ENCODE peak calls at places on chromosomes 11 and 22, in four cellular contexts. G is body of pancreas, O is HAP-1, N is left colon. W is an unnamed sample.

GRCh38 chr11:70099578-70100282 is 21.6 kb downstream of the ANO1 start:
- DNase-seq in G (no peak), N (no peak), O (no peak), W (no peak)

GRCh38 chr11:62732830-62733229 is 4.5 kb downstream of the TTC9C start:
- DNase-seq in N (no peak), O (no peak), G (no peak), W (no peak)

GRCh38 chr11:74683279-74683871 is 47.9 kb downstream of the CHRDL2 start:
- DNase-seq in G (peak; percentile 41), N (peak; percentile 25), O (no peak), W (no peak)

GRCh38 chr11:62880231-62880802 is 379 bp upstream of the SLC3A2 start:
- DNase-seq in O (peak; percentile 48), N (no peak), G (peak; percentile 48), W (no peak)

GRCh38 chr11:17745032-17745772 is 10.6 kb downstream of the KCNC1 start:
- DNase-seq in G (no peak), N (peak; percentile 10), O (no peak), W (no peak)

GRCh38 chr22:47067911-47068654 is 305.6 kb downstream of the TBC1D22A start:
- DNase-seq in G (no peak), N (no peak), O (no peak), W (no peak)

GRCh38 chr11:33690290-33691050 is 10.2 kb downstream of the C11orf91 start:
- DNase-seq in N (peak; percentile 46), G (peak; percentile 50), O (no peak), W (no peak)

GRCh38 chr22:24146190-24146616 is 35.1 kb upstream of the SUSD2 start:
- DNase-seq in N (peak; percentile 91), O (no peak), G (peak; percentile 86), W (no peak)

GRCh38 chr22:22058649-22059475 is 76.3 kb upstream of the TOP3B start:
- DNase-seq in N (no peak), G (no peak), O (no peak), W (no peak)

GRCh38 chr11:4071828-4072421 is 22.7 kb upstream of the RRM1 start:
- DNase-seq in N (no peak), G (no peak), O (no peak), W (no peak)

GRCh38 chr11:85196955-85197354 is 430.2 kb downstream of the DLG2 start:
- DNase-seq in O (no peak), G (no peak), N (no peak), W (no peak)

GRCh38 chr11:113385749-113386148 is 1.8 kb upstream of the ANKK1 start:
- DNase-seq in N (no peak), G (no peak), O (no peak), W (no peak)

GRCh38 chr11:36455658-36456111 is 54.4 kb downstream of the TRAF6 start:
- DNase-seq in O (no peak), N (peak; percentile 47), G (peak; percentile 31), W (no peak)

GRCh38 chr11:31509017-31509411 is 408 bp downstream of the IMMP1L start:
- DNase-seq in G (no peak), N (no peak), O (no peak), W (no peak)

GRCh38 chr22:50326959-50327710 is at the start of gene DENND6B:
- DNase-seq in O (peak; percentile 65), N (peak; percentile 62), G (peak; percentile 89), W (no peak)

GRCh38 chr11:65859812-65860277 is 388 bp upstream of the MUS81 start:
- DNase-seq in O (no peak), N (no peak), G (no peak), W (no peak)

GRCh38 chr11:14584595-14584994 is 59.0 kb upstream of the PDE3B start:
- DNase-seq in G (peak; percentile 45), O (no peak), N (peak; percentile 61), W (no peak)

GRCh38 chr22:49570032-49570848 is 257.4 kb downstream of the BRD1 start:
- DNase-seq in G (no peak), O (no peak), N (no peak), W (no peak)

W was measured in LNCaP clone FGC.